ENCODE peak calls at places on chromosomes 6 and 20, in seven cellular contexts. H is HCT116, C is H1, A is GM12878, J is HepG2, R is K562, Y is SK-N-SH. Q is an unnamed sample.

GRCh38 chr20:5221078-5221430 is 94.2 kb downstream of the CDS2 start:
- DNase-seq in H (no peak), C (no peak), A (no peak), J (no peak), R (no peak), Y (no peak), Q (no peak)

GRCh38 chr6:9851541-9852380 is 563.1 kb downstream of the TFAP2A start:
- DNase-seq in H (peak; percentile 27), C (peak; percentile 46), A (no peak), J (no peak), R (peak; percentile 0), Y (no peak), Q (no peak)

GRCh38 chr6:33802186-33803061 is 1.4 kb downstream of the MLN start:
- DNase-seq in H (no peak), C (no peak), A (no peak), J (no peak), R (no peak), Y (no peak), Q (no peak)

GRCh38 chr20:50218987-50219435 is 28.4 kb downstream of the CEBPB start:
- DNase-seq in H (no peak), C (no peak), A (no peak), J (peak; percentile 54), R (no peak), Y (no peak), Q (no peak)

GRCh38 chr20:15594296-15594695 is 979.0 kb downstream of the KIF16B start:
- DNase-seq in H (no peak), C (no peak), A (no peak), J (no peak), R (no peak), Y (no peak), Q (no peak)

GRCh38 chr6:29553268-29554057 is 6.1 kb downstream of the UBD start:
- DNase-seq in H (no peak), C (peak; percentile 85), A (no peak), J (no peak), R (no peak), Y (peak; percentile 53), Q (no peak)

GRCh38 chr6:137358273-137358672 is 135.9 kb downstream of the OLIG3 start:
- DNase-seq in H (no peak), C (no peak), A (no peak), J (peak; percentile 39), R (no peak), Y (no peak), Q (no peak)

GRCh38 chr6:34958748-34959147 is 69.7 kb downstream of the ANKS1A start:
- DNase-seq in H (no peak), C (no peak), A (no peak), J (no peak), R (no peak), Y (no peak), Q (no peak)

GRCh38 chr6:131949909-131950766 is 1.0 kb downstream of the CCN2 start:
- DNase-seq in H (peak; percentile 32), C (peak; percentile 81), A (no peak), J (peak; percentile 75), R (no peak), Y (peak; percentile 74), Q (peak; percentile 77)

GRCh38 chr6:3421145-3421544 is 35.7 kb downstream of the SLC22A23 start:
- DNase-seq in H (no peak), C (no peak), A (no peak), J (no peak), R (no peak), Y (no peak), Q (no peak)

GRCh38 chr6:3418521-3419060 is 38.3 kb downstream of the SLC22A23 start:
- DNase-seq in H (no peak), C (no peak), A (no peak), J (peak; percentile 79), R (no peak), Y (no peak), Q (no peak)

GRCh38 chr6:3417473-3417872 is 39.4 kb downstream of the SLC22A23 start:
- DNase-seq in H (no peak), C (no peak), A (no peak), J (no peak), R (no peak), Y (no peak), Q (no peak)

GRCh38 chr6:3421763-3422456 is 34.9 kb downstream of the SLC22A23 start:
- DNase-seq in H (no peak), C (no peak), A (peak; percentile 21), J (no peak), R (peak; percentile 62), Y (no peak), Q (no peak)

DNA sequence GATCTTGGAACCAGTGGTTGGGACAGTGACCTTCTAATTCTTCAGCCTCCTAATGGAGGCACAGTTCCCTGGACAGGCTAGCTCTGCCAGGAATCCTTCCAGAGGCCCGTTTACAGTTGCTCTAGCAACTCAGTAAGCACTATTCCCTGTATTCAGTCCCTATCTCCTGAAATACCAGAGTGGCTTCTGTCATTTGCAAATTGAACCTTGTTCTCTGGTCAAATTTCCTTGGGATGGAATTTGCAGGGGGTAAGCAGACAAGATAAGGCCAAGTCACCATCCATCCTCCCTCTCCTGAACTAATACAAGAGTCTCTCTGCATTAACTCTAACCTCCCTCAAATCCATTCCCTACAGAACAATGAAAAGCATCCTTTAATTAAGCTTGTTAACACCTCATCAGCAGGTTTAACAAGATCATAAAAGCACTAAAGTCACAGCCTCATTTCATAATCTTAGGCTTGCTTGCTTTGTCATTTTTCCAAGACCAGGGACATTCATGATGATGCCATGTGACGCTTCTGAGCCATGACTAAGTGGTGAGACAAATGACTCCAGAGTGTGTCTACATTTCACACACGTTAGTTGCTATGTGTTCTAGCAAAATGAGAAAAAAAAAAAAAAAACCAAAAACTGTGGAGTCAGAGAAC is 37.1 kb downstream of the SLC22A23 start:
- DNase-seq in H (no peak), C (no peak), A (no peak), J (peak; percentile 87), R (peak; percentile 51), Y (no peak), Q (no peak)
- H3K4me1 ChIP-seq in H (peaks cover 20% of the 10 kb centered on the region), C (peaks cover 54% of the 10 kb centered on the region), A (peaks cover 4% of the 10 kb centered on the region), J (peaks cover 62% of the 10 kb centered on the region), R (peaks cover 49% of the 10 kb centered on the region), Y (no peaks in the 10 kb centered on the region), Q (no peaks in the 10 kb centered on the region)

GRCh38 chr6:7152467-7152866 is 44.7 kb downstream of the RREB1 start:
- DNase-seq in H (no peak), C (no peak), A (no peak), J (no peak), R (peak; percentile 29), Y (no peak), Q (no peak)

GRCh38 chr6:7153807-7154206 is 46.0 kb downstream of the RREB1 start:
- DNase-seq in H (no peak), C (peak; percentile 44), A (no peak), J (no peak), R (peak; percentile 42), Y (no peak), Q (no peak)

GRCh38 chr6:7148100-7148822 is 40.5 kb downstream of the RREB1 start:
- DNase-seq in H (no peak), C (no peak), A (no peak), J (no peak), R (peak; percentile 34), Y (no peak), Q (no peak)

GRCh38 chr6:7150381-7151064 is 42.8 kb downstream of the RREB1 start:
- DNase-seq in H (no peak), C (no peak), A (no peak), J (no peak), R (peak; percentile 96), Y (no peak), Q (no peak)

DNA sequence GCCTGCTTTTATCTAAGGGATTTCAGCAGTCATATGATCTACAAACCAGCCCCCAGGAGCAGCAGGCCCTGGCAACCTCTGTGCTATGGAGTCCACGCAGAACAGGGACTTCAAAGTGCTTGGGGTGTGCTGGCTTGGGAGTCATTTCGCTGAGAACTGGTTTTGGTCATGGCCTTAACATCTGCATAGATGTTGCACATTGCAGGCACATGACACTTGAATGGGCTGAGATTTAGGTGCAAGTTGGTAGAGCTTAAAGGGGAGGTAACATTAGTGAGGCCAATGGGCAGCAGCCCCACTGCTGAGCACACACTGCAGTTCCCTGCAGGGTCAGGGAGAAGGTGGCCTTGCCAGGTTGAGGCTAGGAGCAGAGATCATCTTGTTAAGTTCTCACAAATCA is 43.6 kb downstream of the RREB1 start:
- DNase-seq in H (no peak), C (no peak), A (no peak), J (peak; percentile 39), R (peak; percentile 34), Y (no peak), Q (no peak)
- H3K4me3 ChIP-seq in H (no peak overlapping the region), C (no peak overlapping the region), A (no peak overlapping the region), J (no peak overlapping the region), R (no peak overlapping the region), Y (no peak overlapping the region), Q (no peak overlapping the region)

DNA sequence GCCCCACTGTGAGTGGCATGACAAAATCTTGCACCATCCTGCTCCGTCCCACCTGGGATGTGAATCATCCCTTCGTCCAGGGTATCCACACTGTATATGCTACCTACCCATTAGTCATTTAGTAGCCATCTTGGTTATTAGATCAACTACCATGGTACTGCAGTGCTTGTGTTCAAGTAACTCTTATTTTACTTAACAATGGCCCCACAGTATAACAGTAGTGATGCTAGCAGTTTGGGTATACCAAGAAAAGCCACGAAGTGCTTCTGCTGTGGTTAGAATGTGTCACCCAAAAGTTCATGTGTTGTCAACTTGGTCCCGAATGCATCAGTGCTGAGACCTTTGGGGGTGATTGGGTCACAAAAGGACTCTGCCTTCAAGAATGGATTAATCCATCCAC is 11.7 kb downstream of the OSER1 start:
- DNase-seq in H (no peak), C (no peak), A (no peak), J (no peak), R (no peak), Y (no peak), Q (no peak)
- TF ChIP-seq SIN3A in H (no peak), C (no peak), A (no peak), J (no peak), R (no peak), Y (no peak), Q (no peak)

GRCh38 chr6:42769051-42769450 is 12.8 kb upstream of the BICRAL start:
- DNase-seq in H (no peak), C (no peak), A (no peak), J (no peak), R (no peak), Y (no peak), Q (no peak)

GRCh38 chr6:42762338-42762929 is 16.5 kb upstream of the TBCC start:
- DNase-seq in H (no peak), C (no peak), A (no peak), J (no peak), R (no peak), Y (no peak), Q (no peak)

GRCh38 chr6:42764883-42765653 is 16.8 kb upstream of the BICRAL start:
- DNase-seq in H (no peak), C (no peak), A (no peak), J (no peak), R (no peak), Y (no peak), Q (no peak)

GRCh38 chr6:42762950-42763349 is 17.0 kb upstream of the TBCC start:
- DNase-seq in H (no peak), C (no peak), A (no peak), J (no peak), R (no peak), Y (no peak), Q (no peak)

DNA sequence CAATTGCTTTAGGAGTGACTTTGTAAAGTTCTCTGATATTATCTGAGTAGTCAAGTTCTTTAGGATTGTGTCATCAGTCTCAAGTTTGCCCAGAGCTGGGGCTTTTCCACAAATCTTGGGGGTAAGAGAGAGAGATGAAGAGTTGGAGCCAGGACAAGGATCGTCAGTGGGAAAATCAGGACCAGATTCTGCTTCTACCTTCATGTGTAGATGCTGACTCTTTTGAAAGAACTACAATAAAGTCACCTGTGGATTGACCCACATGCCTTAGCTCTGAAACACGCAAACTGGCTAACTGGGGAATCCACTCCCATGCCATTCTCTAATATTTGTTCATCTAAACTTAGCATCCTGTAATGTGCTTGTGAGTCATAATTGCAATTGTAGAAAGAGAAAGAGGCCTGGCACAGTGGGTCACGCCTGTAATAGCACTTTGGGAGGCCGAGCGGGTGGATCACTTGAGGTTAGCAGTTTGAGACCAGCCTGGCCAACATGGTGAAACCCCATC is 15.6 kb upstream of the BICRAL start:
- DNase-seq in H (peak; percentile 52), C (no peak), A (no peak), J (no peak), R (no peak), Y (no peak), Q (peak; percentile 94)
- H3K4me1 ChIP-seq in H (peaks cover 45% of the 10 kb centered on the region), C (peaks cover 11% of the 10 kb centered on the region), A (peaks cover 7% of the 10 kb centered on the region), J (no peaks in the 10 kb centered on the region), R (no peaks in the 10 kb centered on the region), Y (peaks cover 10% of the 10 kb centered on the region), Q (peaks cover 13% of the 10 kb centered on the region)